ENCODE peak calls at places on chromosome 14, in five cellular contexts. K is fibroblast of lung, T is mammary epithelial cell, G is A673, D is neural progenitor cell. Q is an unnamed sample.

GRCh38 chr14:70700955-70701354 is 59.2 kb downstream of the TTC9 start:
- DNase-seq in T (no peak), D (no peak), G (no peak), K (no peak), Q (no peak)

GRCh38 chr14:46734287-46734686 is 82.7 kb upstream of the RPL10L start:
- DNase-seq in D (no peak), T (no peak), G (no peak), K (no peak), Q (no peak)

GRCh38 chr14:102616799-102617198 is 24.4 kb downstream of the RCOR1 start:
- DNase-seq in D (no peak), K (no peak), G (no peak), T (no peak), Q (no peak)

GRCh38 chr14:63893701-63894458 is 41.1 kb downstream of the SYNE2 start:
- DNase-seq in K (peak; percentile 93), G (no peak), T (peak; percentile 42), D (peak; percentile 34), Q (no peak)

GRCh38 chr14:104638190-104638589 is 33.6 kb upstream of the TMEM179 start:
- DNase-seq in T (no peak), G (no peak), D (peak; percentile 32), K (no peak), Q (no peak)

GRCh38 chr14:56216631-56217379 is 98.6 kb downstream of the PELI2 start:
- DNase-seq in K (peak; percentile 46), G (peak; percentile 59), D (no peak), T (no peak), Q (no peak)

GRCh38 chr14:74552623-74553022 is 59.1 kb downstream of the ISCA2 start:
- DNase-seq in G (no peak), K (peak; percentile 71), D (no peak), T (no peak), Q (no peak)

GRCh38 chr14:81303258-81303935 is 82.6 kb upstream of the GTF2A1 start:
- DNase-seq in T (peak; percentile 77), K (no peak), G (no peak), D (no peak), Q (peak; percentile 65)

GRCh38 chr14:23025181-23025788 is 9.4 kb downstream of the PSMB5 start:
- DNase-seq in K (peak; percentile 14), G (peak; percentile 98), D (no peak), T (no peak), Q (no peak)

GRCh38 chr14:89549381-89550102 is 132.5 kb upstream of the FOXN3 start:
- DNase-seq in D (peak; percentile 8), G (no peak), K (no peak), T (no peak), Q (no peak)

GRCh38 chr14:104965561-104966231 is 12.5 kb downstream of the AHNAK2 start:
- DNase-seq in G (no peak), T (no peak), K (no peak), D (no peak), Q (no peak)

GRCh38 chr14:104085032-104085888 is at the start of gene ASPG:
- DNase-seq in D (peak; percentile 79), T (no peak), G (no peak), K (no peak), Q (no peak)

GRCh38 chr14:104144453-104144790 is 6.0 kb downstream of the KIF26A start:
- DNase-seq in D (no peak), T (no peak), K (no peak), G (no peak), Q (no peak)

GRCh38 chr14:96057738-96058137 is 18.6 kb downstream of the C14orf132 start:
- DNase-seq in G (no peak), K (no peak), D (no peak), T (no peak), Q (no peak)

GRCh38 chr14:92586001-92586947 is 72.7 kb downstream of the RIN3 start:
- DNase-seq in G (no peak), K (peak; percentile 99), T (peak; percentile 67), D (no peak), Q (peak; percentile 45)

GRCh38 chr14:77103475-77103874 is 5.4 kb downstream of the CIPC start:
- DNase-seq in T (no peak), G (no peak), D (no peak), K (no peak), Q (no peak)
- H3K4me1 ChIP-seq in T (peaks cover 11% of the 10 kb centered on the region), G (peaks cover 11% of the 10 kb centered on the region), D (peaks cover 37% of the 10 kb centered on the region), K (peaks cover 9% of the 10 kb centered on the region), Q (no peaks in the 10 kb centered on the region)

GRCh38 chr14:90559811-90560492 is 163.1 kb downstream of the CALM1 start:
- DNase-seq in K (no peak), D (no peak), T (no peak), G (peak; percentile 13), Q (no peak)

GRCh38 chr14:90558983-90559590 is 162.3 kb downstream of the CALM1 start:
- DNase-seq in T (no peak), G (no peak), K (no peak), D (no peak), Q (no peak)

GRCh38 chr14:90557516-90557915 is 160.7 kb downstream of the CALM1 start:
- DNase-seq in K (no peak), G (no peak), D (no peak), T (no peak), Q (no peak)

GRCh38 chr14:90556666-90557450 is 160.0 kb downstream of the CALM1 start:
- DNase-seq in T (no peak), G (no peak), K (no peak), D (no peak), Q (no peak)

GRCh38 chr14:90558041-90558982 is 161.5 kb downstream of the CALM1 start:
- DNase-seq in G (no peak), D (no peak), K (no peak), T (no peak), Q (no peak)
- TF ChIP-seq EZH2 in G (no peak), D (no peak), K (no peak), T (no peak), Q (no peak)

GRCh38 chr14:50058112-50058511 is 58.3 kb downstream of the VCPKMT start:
- DNase-seq in T (no peak), K (no peak), G (no peak), D (no peak), Q (no peak)
- H3K4me1 ChIP-seq in T (peaks cover 34% of the 10 kb centered on the region), K (peaks cover 24% of the 10 kb centered on the region), G (peaks cover 40% of the 10 kb centered on the region), D (peaks cover 14% of the 10 kb centered on the region), Q (peaks cover 10% of the 10 kb centered on the region)

DNA sequence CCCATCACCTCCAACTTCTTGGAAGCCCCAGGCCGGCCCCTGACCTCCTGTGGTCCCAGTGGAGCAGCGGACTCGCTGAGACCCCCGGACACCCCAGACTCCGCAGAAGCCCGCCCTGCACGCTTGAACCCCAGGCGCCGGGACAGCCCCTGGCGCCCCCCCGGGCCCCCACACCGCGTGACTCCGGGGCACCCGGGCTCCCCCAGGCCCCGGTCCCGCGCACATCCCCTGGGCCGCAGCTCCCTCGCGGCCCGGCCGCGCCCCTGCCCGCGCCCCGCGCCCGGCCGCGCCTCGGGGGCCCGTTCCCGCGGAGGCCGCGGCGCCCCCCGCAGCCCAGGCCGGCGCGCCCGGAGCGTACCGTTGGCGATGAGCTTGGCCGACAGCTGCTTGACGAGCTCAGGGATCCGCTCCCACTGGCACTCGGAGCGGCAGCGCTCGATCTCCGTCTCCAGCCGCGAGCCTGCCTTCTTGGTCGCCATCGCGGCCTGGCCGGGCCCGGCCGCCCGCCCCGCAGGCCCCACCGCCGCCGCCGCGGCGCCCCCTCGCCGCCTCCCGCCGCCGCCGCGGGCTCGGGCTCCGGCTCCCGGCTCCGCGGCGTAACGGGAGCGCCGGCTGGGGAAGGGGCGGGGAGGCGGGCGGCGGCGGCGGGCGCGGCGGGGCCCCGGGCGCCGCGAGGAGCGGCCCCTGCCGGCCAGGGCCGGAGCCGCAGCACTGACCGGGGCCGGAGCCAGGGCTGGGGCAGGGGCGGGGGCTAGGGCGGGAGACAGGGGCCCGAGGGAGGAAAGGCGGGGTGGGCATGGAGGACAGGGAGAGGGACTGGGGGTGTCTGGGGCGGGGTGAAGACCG is at the start of gene TTC7B:
- DNase-seq in T (peak; percentile 5), K (peak; percentile 20), D (peak; percentile 86), G (peak; percentile 56), Q (peak; percentile 10)
- TF ChIP-seq EZH2 in T (no peak), K (no peak), D (no peak), G (no peak), Q (no peak)

GRCh38 chr14:90644882-90645281 is 171.3 kb downstream of the TTC7B start:
- DNase-seq in T (peak; percentile 12), G (peak; percentile 7), K (peak; percentile 90), D (no peak), Q (no peak)
- H3K4me1 ChIP-seq in T (peaks cover 24% of the 10 kb centered on the region), G (peaks cover 7% of the 10 kb centered on the region), K (no peaks in the 10 kb centered on the region), D (peaks cover 49% of the 10 kb centered on the region), Q (no peaks in the 10 kb centered on the region)

Q was measured in MM.1S.